ENCODE peak calls at places on chromosomes 2 and 18, in eight cellular contexts. E is ascending aorta; A is colonic mucosa; N is IMR-90; H is HCT116; W is bronchial epithelial cell; Y is SK-N-SH; X is CD4-positive, alpha-beta memory T cell. P is an unnamed sample. For H3K36me3, the result is how much of the 10 kb centered on the place peaks cover.

GRCh38 chr2:97712693-97713295 is 582 bp upstream of the ZAP70 start:
- DNase-seq in E (no peak), A (no peak), N (no peak), H (no peak), W (no peak), Y (no peak), X (no peak), P (peak)

GRCh38 chr2:80059381-80059907 is 245.1 kb downstream of the LRRTM1 start:
- DNase-seq in E (no peak), A (no peak), N (no peak), H (no peak), W (no peak), Y (no peak), X (no peak), P (no peak)

GRCh38 chr2:68689553-68690537 is 44.8 kb upstream of the ARHGAP25 start:
- DNase-seq in E (no peak), A (no peak), N (no peak), H (no peak), W (no peak), Y (no peak), X (no peak), P (no peak)

GRCh38 chr18:607930-608329 is 11.1 kb downstream of the CLUL1 start:
- DNase-seq in E (no peak), A (no peak), N (no peak), H (no peak), W (no peak), Y (no peak), X (no peak), P (no peak)

GRCh38 chr2:157746234-157746950 is 117.7 kb upstream of the ACVR1C start:
- DNase-seq in E (no peak), A (no peak), N (peak), H (no peak), W (no peak), Y (no peak), X (no peak), P (no peak)

GRCh38 chr2:104213758-104214157 is 640.2 kb upstream of the POU3F3 start:
- DNase-seq in E (no peak), A (no peak), N (no peak), H (no peak), W (no peak), Y (no peak), X (no peak), P (no peak)

GRCh38 chr18:416928-417327 is 83.6 kb downstream of the COLEC12 start:
- DNase-seq in E (no peak), A (no peak), N (no peak), H (no peak), W (no peak), Y (no peak), X (no peak), P (no peak)

GRCh38 chr2:127177617-127178278 is 42.4 kb downstream of the CYP27C1 start:
- DNase-seq in E (peak), A (no peak), N (no peak), H (no peak), W (no peak), Y (no peak), X (no peak), P (no peak)

DNA sequence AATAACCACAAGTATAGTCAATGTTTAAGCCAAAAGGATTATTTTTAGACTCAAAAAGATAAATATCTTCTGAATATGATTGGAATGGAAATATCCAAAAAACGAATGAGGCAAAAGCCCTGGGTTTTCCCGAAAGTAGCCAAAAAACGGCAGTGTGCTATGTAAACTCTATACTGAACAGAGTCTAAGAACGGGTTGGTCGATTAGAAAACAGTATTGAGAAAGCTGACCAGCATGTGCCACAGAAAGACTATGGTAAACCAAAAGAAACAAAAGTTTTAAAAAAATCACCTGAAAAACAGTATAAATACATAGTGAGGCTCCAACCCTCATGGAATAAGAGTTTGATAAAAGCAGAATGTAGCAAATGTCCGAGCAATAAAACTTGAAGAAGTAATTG is 92.0 kb upstream of the DLGAP1 start:
- DNase-seq in E (no peak), A (no peak), N (no peak), H (no peak), W (no peak), Y (no peak), X (no peak), P (no peak)
- H3K36me3 ChIP-seq in E (under half), A (under half), N (under half), H (under half), W (under half), Y (under half), X (under half), P (under half)

DNA sequence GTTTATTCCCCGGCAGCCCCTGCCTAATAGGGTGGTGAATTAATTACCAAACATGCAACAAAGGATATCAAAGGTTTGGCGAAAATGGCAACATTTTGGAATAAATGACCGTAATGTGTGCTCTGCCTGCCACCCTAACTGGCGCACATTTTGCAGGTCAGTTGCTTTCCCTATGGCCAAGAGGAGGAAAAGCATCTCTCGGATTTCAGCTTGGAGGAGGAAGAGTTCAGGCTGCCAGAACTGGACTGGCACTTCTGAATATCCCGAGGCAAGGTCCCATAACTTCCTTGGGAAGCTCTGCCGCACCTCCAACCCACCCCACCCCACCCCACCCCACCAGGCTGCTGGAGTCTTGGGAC is 37.1 kb downstream of the SLC25A52 start:
- DNase-seq in E (no peak), A (no peak), N (no peak), H (no peak), W (no peak), Y (no peak), X (no peak), P (no peak)
- H3K4me3 ChIP-seq in E (peak), A (peak), N (no peak), H (no peak), W (peak), Y (peak), X (no peak), P (no peak)

GRCh38 chr2:181915096-181915495 is 23.6 kb downstream of the ITPRID2 start:
- DNase-seq in E (no peak), A (no peak), N (no peak), H (no peak), W (no peak), Y (no peak), X (no peak), P (no peak)
- H3K36me3 ChIP-seq in E (half or more), A (under half), N (under half), H (half or more), W (under half), Y (half or more), X (under half), P (under half)

GRCh38 chr2:45676088-45676487 is 24.6 kb downstream of the PRKCE start:
- DNase-seq in E (no peak), A (no peak), N (no peak), H (no peak), W (no peak), Y (no peak), X (no peak), P (no peak)

GRCh38 chr2:45674035-45674791 is 22.7 kb downstream of the PRKCE start:
- DNase-seq in E (no peak), A (no peak), N (peak), H (no peak), W (peak), Y (no peak), X (no peak), P (no peak)

GRCh38 chr2:45678791-45679348 is 27.4 kb downstream of the PRKCE start:
- DNase-seq in E (no peak), A (no peak), N (no peak), H (no peak), W (no peak), Y (no peak), X (no peak), P (no peak)

GRCh38 chr2:45672138-45672537 is 20.7 kb downstream of the PRKCE start:
- DNase-seq in E (no peak), A (no peak), N (no peak), H (no peak), W (no peak), Y (no peak), X (no peak), P (no peak)

DNA sequence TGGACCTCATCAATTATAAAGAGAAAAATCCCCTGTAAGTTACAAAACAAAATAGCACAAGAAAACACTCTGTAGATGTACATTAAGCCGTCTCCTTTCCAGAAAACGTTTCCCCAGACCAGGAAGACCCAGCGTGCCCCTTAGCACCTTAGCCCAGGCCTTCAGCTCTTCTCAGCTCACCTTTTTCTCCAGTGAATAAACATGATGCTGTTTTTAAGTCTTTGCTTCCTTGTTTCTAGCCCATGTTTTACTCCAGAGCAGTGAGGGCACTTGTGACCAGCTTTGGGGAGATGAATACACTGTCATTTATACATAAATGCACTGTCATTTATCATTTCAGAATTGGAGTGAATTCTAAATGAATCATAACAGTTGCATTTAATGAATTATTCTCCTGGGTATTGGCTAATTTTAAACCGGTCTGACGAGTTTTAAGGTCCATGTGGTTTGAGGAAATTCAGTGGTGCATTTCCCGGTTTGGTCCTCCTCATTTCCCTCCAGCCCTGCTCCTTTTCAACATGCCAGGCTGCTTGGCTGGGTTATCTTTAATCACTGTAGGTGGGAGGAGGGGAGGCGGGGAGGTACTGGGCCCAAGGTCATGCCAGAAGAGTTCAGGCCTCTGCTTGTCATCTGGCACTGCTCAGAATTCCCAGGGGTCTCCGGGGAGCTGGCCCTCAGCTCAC is 23.8 kb downstream of the PRKCE start:
- DNase-seq in E (no peak), A (peak), N (no peak), H (peak), W (peak), Y (peak), X (no peak), P (no peak)
- H3K4me3 ChIP-seq in E (no peak), A (no peak), N (no peak), H (no peak), W (no peak), Y (no peak), X (no peak), P (no peak)

DNA sequence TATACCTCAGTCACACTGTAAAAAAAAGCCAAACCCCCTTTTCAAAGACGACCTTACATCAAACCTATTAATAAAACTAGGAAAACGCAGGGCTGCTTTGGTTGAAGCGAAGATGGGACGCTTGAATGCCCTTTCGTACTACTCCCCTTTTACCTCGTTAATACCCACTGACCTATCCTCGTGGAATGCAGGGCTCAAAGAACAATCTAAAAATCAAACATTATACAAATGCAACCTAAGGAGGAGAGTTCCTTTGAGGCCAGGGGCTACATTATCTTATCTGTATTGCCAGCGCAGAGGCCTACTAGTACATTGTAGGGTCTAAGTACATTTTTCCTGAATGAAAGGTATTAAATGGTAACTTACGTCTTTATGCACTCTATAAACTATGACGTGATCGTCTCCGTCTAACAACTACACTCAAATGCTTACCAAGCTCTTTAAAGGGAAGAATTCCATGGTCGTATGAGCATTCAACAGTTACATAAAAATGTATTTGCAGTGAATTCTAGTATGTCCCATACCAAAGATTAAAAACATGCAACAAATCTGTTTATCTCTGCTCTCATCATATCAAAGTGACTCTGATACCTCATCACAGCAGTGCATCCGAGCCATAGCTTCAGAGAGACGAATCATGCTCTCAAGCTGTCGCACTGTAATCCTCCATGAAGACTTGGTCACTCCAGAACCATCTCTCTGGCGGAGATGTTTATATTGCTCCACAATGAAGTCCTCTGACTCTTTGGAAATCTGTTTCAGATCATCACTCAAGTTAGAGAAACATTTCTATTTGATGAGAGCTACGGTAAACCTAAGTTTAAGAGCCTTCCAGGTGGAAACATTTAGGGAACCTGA is 14.1 kb upstream of the LCT start:
- DNase-seq in E (no peak), A (no peak), N (peak), H (no peak), W (no peak), Y (no peak), X (no peak), P (no peak)
- H3K36me3 ChIP-seq in E (under half), A (under half), N (under half), H (under half), W (under half), Y (under half), X (under half), P (under half)

GRCh38 chr18:58867281-58867961 is 2.7 kb downstream of the ZNF532 start:
- DNase-seq in E (peak), A (no peak), N (no peak), H (no peak), W (peak), Y (no peak), X (no peak), P (no peak)
- H3K4me3 ChIP-seq in E (peak), A (no peak), N (no peak), H (no peak), W (no peak), Y (no peak), X (no peak), P (no peak)